ENCODE peak calls at places on chromosome X, in seven cellular contexts. G is activated CD4-positive, alpha-beta T cell treated with anti-CD3 and anti-CD28 coated beads, Interleukin-2, amount 50 U/mL, for 1 hour; X is stimulated activated CD4-positive, alpha-beta T cell treated with anti-CD3 and anti-CD28 coated beads, Interleukin-2, amount 100 ng/mL, for 24 hours; B is chondrocyte; A is T-helper 2 cell; K is transverse colon; Z is mucosa of gallbladder. U is an unnamed sample.

GRCh38 chrX:120795301-120795700 is 80.4 kb downstream of the CT47B1 start:
- DNase-seq in G (no peak), X (no peak), B (no peak), A (no peak), K (no peak), Z (no peak), U (no peak)

GRCh38 chrX:13647709-13648212 is 5.2 kb upstream of the TCEANC start:
- DNase-seq in G (peak; percentile 53), X (peak; percentile 64), B (no peak), A (no peak), K (peak; percentile 60), Z (peak; percentile 73), U (peak; percentile 36)

GRCh38 chrX:139091878-139092277 is 380.4 kb upstream of the FGF13 start:
- DNase-seq in G (no peak), X (no peak), B (no peak), A (no peak), K (no peak), Z (no peak), U (no peak)

GRCh38 chrX:21960569-21960968 is 20.1 kb downstream of the SMS start:
- DNase-seq in G (no peak), X (no peak), B (no peak), A (no peak), K (no peak), Z (no peak), U (no peak)

GRCh38 chrX:71450433-71451106 is 82.3 kb upstream of the OGT start:
- DNase-seq in G (no peak), X (no peak), B (no peak), A (no peak), K (no peak), Z (no peak), U (no peak)

GRCh38 chrX:72470593-72471310 is 101.9 kb downstream of the HDAC8 start:
- DNase-seq in G (no peak), X (no peak), B (no peak), A (no peak), K (no peak), Z (no peak), U (no peak)

GRCh38 chrX:1587161-1587560 is 4.2 kb upstream of the AKAP17A start:
- DNase-seq in G (no peak), X (no peak), B (no peak), A (no peak), K (no peak), Z (no peak), U (no peak)

GRCh38 chrX:102599950-102600579 is 750 bp downstream of the ARMCX5 start:
- DNase-seq in G (no peak), X (no peak), B (no peak), A (no peak), K (no peak), Z (no peak), U (no peak)

GRCh38 chrX:23554304-23554703 is 113.0 kb upstream of the PRDX4 start:
- DNase-seq in G (no peak), X (no peak), B (no peak), A (no peak), K (no peak), Z (no peak), U (peak; percentile 40)

GRCh38 chrX:32489125-32489524 is 722.2 kb downstream of the DMD start:
- DNase-seq in G (no peak), X (no peak), B (no peak), A (no peak), K (no peak), Z (no peak), U (no peak)

GRCh38 chrX:154602766-154603437 is 16.2 kb downstream of the CTAG1B start:
- DNase-seq in G (no peak), X (no peak), B (peak; percentile 72), A (no peak), K (no peak), Z (no peak), U (no peak)

GRCh38 chrX:13898084-13898483 is 81.2 kb upstream of the GPM6B start:
- DNase-seq in G (no peak), X (no peak), B (no peak), A (no peak), K (no peak), Z (no peak), U (peak; percentile 7)

GRCh38 chrX:125651426-125651825 is 331.8 kb downstream of the TEX13C start:
- DNase-seq in G (no peak), X (no peak), B (no peak), A (no peak), K (no peak), Z (no peak), U (no peak)

GRCh38 chrX:46588263-46588662 is 14.7 kb downstream of the CHST7 start:
- DNase-seq in G (peak; percentile 33), X (peak; percentile 32), B (no peak), A (no peak), K (peak; percentile 20), Z (peak; percentile 20), U (no peak)

GRCh38 chrX:38804481-38805293 is 3.4 kb downstream of the MID1IP1 start:
- DNase-seq in G (peak; percentile 10), X (peak; percentile 40), B (peak; percentile 92), A (no peak), K (peak; percentile 23), Z (peak; percentile 19), U (no peak)

GRCh38 chrX:526295-527224 is 104.0 kb upstream of the SHOX start:
- DNase-seq in G (no peak), X (no peak), B (no peak), A (no peak), K (no peak), Z (no peak), U (no peak)

GRCh38 chrX:123450217-123450616 is 266.1 kb downstream of the GRIA3 start:
- DNase-seq in G (no peak), X (no peak), B (no peak), A (no peak), K (no peak), Z (no peak), U (no peak)

GRCh38 chrX:51614353-51614752 is 4.4 kb downstream of the CENPVL3 start:
- DNase-seq in G (no peak), X (no peak), B (no peak), A (no peak), K (no peak), Z (no peak), U (peak; percentile 33)

GRCh38 chrX:119757979-119758681 is at the start of gene SOWAHD:
- DNase-seq in G (peak; percentile 24), X (peak; percentile 23), B (no peak), A (no peak), K (peak; percentile 75), Z (peak; percentile 70), U (no peak)

GRCh38 chrX:7798327-7798726 is 44.6 kb upstream of the VCX start:
- DNase-seq in G (no peak), X (no peak), B (no peak), A (no peak), K (no peak), Z (no peak), U (no peak)

GRCh38 chrX:18630956-18631355 is 41.0 kb downstream of the RS1 start:
- DNase-seq in G (no peak), X (no peak), B (no peak), A (no peak), K (no peak), Z (no peak), U (no peak)

GRCh38 chrX:124507276-124507675 is 160.9 kb downstream of the SH2D1A start:
- DNase-seq in G (no peak), X (no peak), B (no peak), A (no peak), K (no peak), Z (no peak), U (peak; percentile 73)

GRCh38 chrX:54076903-54077302 is 32.6 kb upstream of the PHF8 start:
- DNase-seq in G (no peak), X (no peak), B (no peak), A (no peak), K (no peak), Z (no peak), U (peak; percentile 17)

GRCh38 chrX:39170432-39170831 is 369.2 kb downstream of the MID1IP1 start:
- DNase-seq in G (no peak), X (no peak), B (no peak), A (no peak), K (no peak), Z (no peak), U (no peak)

GRCh38 chrX:86421771-86422170 is 273.5 kb downstream of the DACH2 start:
- DNase-seq in G (no peak), X (no peak), B (no peak), A (no peak), K (no peak), Z (no peak), U (no peak)

GRCh38 chrX:15789979-15790765 is at the start of gene ZRSR2:
- DNase-seq in G (peak; percentile 80), X (peak; percentile 84), B (peak; percentile 93), A (peak; percentile 68), K (peak; percentile 92), Z (peak; percentile 89), U (peak; percentile 61)

GRCh38 chrX:57906790-57907189 is 3.5 kb downstream of the ZXDA start:
- DNase-seq in G (no peak), X (no peak), B (no peak), A (no peak), K (no peak), Z (no peak), U (no peak)

GRCh38 chrX:46805270-46805669 is 31.6 kb upstream of the RP2 start:
- DNase-seq in G (no peak), X (no peak), B (no peak), A (no peak), K (no peak), Z (no peak), U (no peak)

GRCh38 chrX:40468033-40468979 is 112.5 kb upstream of the ATP6AP2 start:
- DNase-seq in G (peak; percentile 12), X (peak; percentile 30), B (no peak), A (no peak), K (peak; percentile 59), Z (peak; percentile 52), U (peak; percentile 17)

GRCh38 chrX:11887175-11887574 is 129.1 kb downstream of the MSL3 start:
- DNase-seq in G (no peak), X (no peak), B (no peak), A (no peak), K (no peak), Z (no peak), U (no peak)

GRCh38 chrX:9997524-9997923 is 30.4 kb downstream of the CLDN34 start:
- DNase-seq in G (peak; percentile 10), X (peak; percentile 62), B (no peak), A (no peak), K (no peak), Z (no peak), U (no peak)

GRCh38 chrX:106286053-106286650 is 118.0 kb downstream of the PWWP3B start:
- DNase-seq in G (no peak), X (no peak), B (no peak), A (no peak), K (no peak), Z (no peak), U (no peak)

GRCh38 chrX:6498324-6498723 is 36.6 kb downstream of the VCX3A start:
- DNase-seq in G (no peak), X (no peak), B (no peak), A (no peak), K (no peak), Z (no peak), U (no peak)

U was measured in NCI-H460.